ENCODE peak calls at places on chromosomes 12 and 14, in nine cellular contexts. A is nephron progenitor cell, P is sigmoid colon, G is HuH-7.5, V is HTR-8/SVneo, Y is mucosa of gallbladder, E is GM12892, M is T follicular helper cell, B is HFF-Myc. T is an unnamed sample.

GRCh38 chr12:2118061-2118460 is 65.3 kb downstream of the CACNA1C start:
- DNase-seq in M (no peak), P (peak; percentile 64), G (peak; percentile 29), A (no peak), E (no peak), Y (no peak), V (no peak), B (no peak), T (no peak)

GRCh38 chr12:47868552-47869031 is 36.2 kb downstream of the VDR start:
- DNase-seq in M (no peak), P (no peak), B (no peak), A (no peak), V (no peak), G (no peak), Y (no peak), E (peak; percentile 41), T (no peak)

GRCh38 chr12:2813214-2813554 is 716 bp downstream of the ITFG2 start:
- DNase-seq in Y (no peak), E (no peak), B (no peak), V (no peak), P (no peak), M (no peak), A (no peak), G (no peak), T (no peak)

GRCh38 chr14:54177861-54178591 is 218.8 kb upstream of the CDKN3 start:
- DNase-seq in M (no peak), B (no peak), E (no peak), Y (no peak), V (no peak), P (no peak), G (no peak), A (peak; percentile 17), T (no peak)

GRCh38 chr14:32913725-32914124 is 25.0 kb upstream of the NPAS3 start:
- DNase-seq in V (no peak), E (no peak), M (no peak), B (no peak), Y (no peak), P (no peak), G (no peak), A (no peak), T (no peak)

GRCh38 chr12:113971392-113971791 is 5.3 kb upstream of the RBM19 start:
- DNase-seq in A (no peak), V (no peak), Y (no peak), E (no peak), P (no peak), G (no peak), B (no peak), M (no peak), T (no peak)

GRCh38 chr12:67541625-67541991 is 106.9 kb upstream of the DYRK2 start:
- DNase-seq in Y (no peak), G (no peak), V (no peak), A (no peak), B (no peak), P (no peak), E (no peak), M (peak; percentile 9), T (no peak)

GRCh38 chr12:26906704-26907103 is 31.1 kb downstream of the INTS13 start:
- DNase-seq in P (no peak), Y (no peak), G (no peak), M (no peak), A (no peak), V (no peak), B (no peak), E (no peak), T (no peak)

GRCh38 chr14:104970231-104971068 is 7.7 kb downstream of the AHNAK2 start:
- DNase-seq in M (no peak), G (no peak), E (no peak), P (peak; percentile 97), V (no peak), B (peak; percentile 59), Y (peak; percentile 58), A (no peak), T (peak; percentile 46)

GRCh38 chr12:92470608-92471021 is 232.2 kb upstream of the PLEKHG7 start:
- DNase-seq in E (no peak), M (no peak), B (no peak), Y (no peak), G (no peak), A (no peak), V (no peak), P (no peak), T (no peak)

GRCh38 chr14:100155049-100155621 is 4.3 kb downstream of the DEGS2 start:
- DNase-seq in G (peak; percentile 67), B (peak; percentile 16), A (peak; percentile 44), P (no peak), M (no peak), Y (no peak), E (no peak), V (peak; percentile 35), T (peak; percentile 54)

GRCh38 chr12:11822071-11822818 is 172.8 kb downstream of the ETV6 start:
- DNase-seq in A (no peak), B (no peak), P (no peak), M (peak; percentile 49), E (no peak), V (no peak), G (no peak), Y (no peak), T (no peak)

GRCh38 chr12:8996682-8997405 is 7.5 kb downstream of the KLRG1 start:
- DNase-seq in Y (no peak), E (peak; percentile 18), M (no peak), G (no peak), B (peak; percentile 3), V (no peak), A (no peak), P (no peak), T (no peak)

GRCh38 chr12:109818900-109819500 is 14.2 kb downstream of the TRPV4 start:
- DNase-seq in V (peak; percentile 65), G (no peak), P (no peak), M (no peak), E (no peak), B (peak; percentile 37), Y (no peak), A (no peak), T (no peak)

GRCh38 chr14:100732766-100733100 is 6.0 kb downstream of the DLK1 start:
- DNase-seq in M (no peak), Y (no peak), V (no peak), G (no peak), P (no peak), E (no peak), A (no peak), B (no peak), T (no peak)

GRCh38 chr14:104098272-104099095 is 13.0 kb downstream of the ASPG start:
- DNase-seq in V (no peak), E (no peak), Y (no peak), M (no peak), A (no peak), G (no peak), P (no peak), B (no peak), T (no peak)

GRCh38 chr12:107178776-107179175 is 85.4 kb upstream of the CRY1 start:
- DNase-seq in Y (no peak), V (no peak), E (no peak), B (no peak), G (no peak), A (no peak), M (no peak), P (no peak), T (no peak)

GRCh38 chr12:99154264-99154982 is 493.1 kb upstream of the GARIN6 start:
- DNase-seq in M (no peak), G (no peak), B (no peak), P (no peak), Y (no peak), V (no peak), E (no peak), A (peak; percentile 8), T (no peak)

GRCh38 chr12:53585726-53586125 is 40.5 kb downstream of the ATF7 start:
- DNase-seq in A (no peak), G (no peak), Y (no peak), P (no peak), M (no peak), E (no peak), V (no peak), B (no peak), T (no peak)

GRCh38 chr12:49272790-49273725 is 8.2 kb downstream of the TUBA1C start:
- DNase-seq in P (no peak), E (no peak), M (no peak), Y (no peak), G (no peak), A (no peak), B (no peak), V (no peak), T (no peak)

GRCh38 chr12:126019385-126019784 is 954.1 kb downstream of the AACS start:
- DNase-seq in Y (no peak), M (no peak), B (no peak), V (no peak), E (no peak), P (no peak), G (no peak), A (no peak), T (no peak)

GRCh38 chr14:64867182-64867581 is 12.5 kb downstream of the SPTB start:
- DNase-seq in M (no peak), G (no peak), A (no peak), V (no peak), P (no peak), E (no peak), B (no peak), Y (no peak), T (no peak)

GRCh38 chr14:69005432-69006148 is 26.5 kb upstream of the ACTN1 start:
- DNase-seq in A (no peak), E (no peak), P (peak; percentile 89), B (peak; percentile 85), V (peak; percentile 99), M (no peak), Y (peak; percentile 68), G (no peak), T (peak; percentile 41)

GRCh38 chr14:71116206-71117122 is 209.2 kb downstream of the PCNX1 start:
- DNase-seq in P (no peak), E (no peak), V (no peak), G (peak; percentile 15), M (no peak), A (no peak), Y (no peak), B (no peak), T (no peak)

GRCh38 chr14:96146131-96146771 is 58.4 kb upstream of the BDKRB2 start:
- DNase-seq in B (no peak), P (peak; percentile 77), G (no peak), V (peak; percentile 29), M (no peak), E (no peak), Y (peak; percentile 64), A (no peak), T (peak; percentile 35)

GRCh38 chr14:78947681-78948080 is 777.5 kb downstream of the NRXN3 start:
- DNase-seq in M (no peak), B (no peak), E (no peak), Y (no peak), P (no peak), V (no peak), A (no peak), G (no peak), T (no peak)

GRCh38 chr12:113788020-113788856 is 177.9 kb downstream of the RBM19 start:
- DNase-seq in A (no peak), G (no peak), V (no peak), E (no peak), B (peak; percentile 7), M (no peak), P (no peak), Y (no peak), T (no peak)

T was measured in pancreas.